ENCODE peak calls at places on chromosomes 11 and 22, in eight cellular contexts. K is left ventricle myocardium inferior; X is heart right ventricle; F is kidney epithelial cell; A is CD8-positive, alpha-beta T cell; E is cardiac muscle cell; O is CD8-positive, alpha-beta memory T cell; D is stomach. M is an unnamed sample.
A peak's percentile ranks its signal among the peaks of the same experiment; 100 is the strongest.

GRCh38 chr11:119722281-119722794 is 6.7 kb downstream of the NECTIN1 start:
- DNase-seq in K (no peak), X (no peak), F (no peak), A (no peak), E (no peak), O (no peak), D (peak; percentile 67), M (no peak)

GRCh38 chr11:80603472-80603871 is 1162.6 kb upstream of the TENM4 start:
- DNase-seq in K (no peak), X (no peak), F (no peak), A (no peak), E (no peak), O (no peak), D (no peak), M (no peak)

GRCh38 chr22:37232140-37232998 is 11.7 kb downstream of the RAC2 start:
- DNase-seq in K (no peak), X (no peak), F (no peak), A (no peak), E (no peak), O (no peak), D (no peak), M (peak; percentile 16)

GRCh38 chr11:112253605-112254242 is 6.9 kb downstream of the PLET1 start:
- DNase-seq in K (no peak), X (no peak), F (no peak), A (no peak), E (no peak), O (no peak), D (no peak), M (no peak)

GRCh38 chr11:33280402-33280801 is 23.2 kb downstream of the HIPK3 start:
- DNase-seq in K (no peak), X (no peak), F (no peak), A (no peak), E (no peak), O (no peak), D (no peak), M (no peak)

GRCh38 chr22:30238661-30239420 is 7.7 kb downstream of the LIF start:
- DNase-seq in K (peak; percentile 60), X (peak; percentile 44), F (peak; percentile 58), A (no peak), E (peak; percentile 88), O (no peak), D (no peak), M (peak; percentile 71)

GRCh38 chr22:35104491-35104890 is 38.5 kb downstream of the ISX start:
- DNase-seq in K (no peak), X (no peak), F (no peak), A (no peak), E (no peak), O (no peak), D (no peak), M (no peak)

GRCh38 chr11:88246680-88247079 is 71.4 kb upstream of the RAB38 start:
- DNase-seq in K (no peak), X (no peak), F (peak; percentile 55), A (no peak), E (peak; percentile 75), O (no peak), D (no peak), M (no peak)

GRCh38 chr11:370087-370941 is 1.0 kb downstream of the B4GALNT4 start:
- DNase-seq in K (no peak), X (no peak), F (no peak), A (no peak), E (no peak), O (no peak), D (no peak), M (no peak)

GRCh38 chr11:118438314-118438931 is 2.1 kb downstream of the KMT2A start:
- DNase-seq in K (peak; percentile 14), X (peak; percentile 17), F (peak; percentile 61), A (peak; percentile 48), E (peak; percentile 86), O (peak; percentile 41), D (no peak), M (no peak)

GRCh38 chr11:120091121-120091520 is 46.8 kb downstream of the TRIM29 start:
- DNase-seq in K (no peak), X (no peak), F (no peak), A (no peak), E (peak; percentile 13), O (no peak), D (no peak), M (no peak)

GRCh38 chr22:29049655-29050263 is 11.9 kb downstream of the C22orf31 start:
- DNase-seq in K (no peak), X (no peak), F (no peak), A (no peak), E (no peak), O (no peak), D (peak; percentile 75), M (no peak)

GRCh38 chr22:41499624-41500280 is 30.8 kb downstream of the ACO2 start:
- DNase-seq in K (no peak), X (no peak), F (no peak), A (no peak), E (no peak), O (no peak), D (no peak), M (no peak)

GRCh38 chr22:32920032-32920628 is 118.6 kb downstream of the TIMP3 start:
- DNase-seq in K (peak; percentile 55), X (peak; percentile 40), F (no peak), A (no peak), E (peak; percentile 96), O (no peak), D (no peak), M (peak; percentile 71)

GRCh38 chr11:99325807-99326206 is 305.1 kb downstream of the CNTN5 start:
- DNase-seq in K (no peak), X (no peak), F (peak; percentile 7), A (no peak), E (peak; percentile 92), O (no peak), D (no peak), M (no peak)

GRCh38 chr11:30357872-30358271 is 35.0 kb downstream of the ARL14EP start:
- DNase-seq in K (no peak), X (no peak), F (no peak), A (no peak), E (no peak), O (no peak), D (no peak), M (no peak)

GRCh38 chr11:45339754-45340519 is 53.8 kb upstream of the SYT13 start:
- DNase-seq in K (peak; percentile 95), X (peak; percentile 94), F (peak; percentile 56), A (peak; percentile 96), E (peak; percentile 96), O (peak; percentile 90), D (peak; percentile 95), M (peak; percentile 92)
- H3K4me3 ChIP-seq in K (peak overlapping the region; percentile 46), X (peak overlapping the region; percentile 15), F (no peak overlapping the region), A (peak overlapping the region; percentile 27), E (no peak overlapping the region), O (peak overlapping the region; percentile 51), D (peak overlapping the region; percentile 16), M (peak overlapping the region; percentile 37)

DNA sequence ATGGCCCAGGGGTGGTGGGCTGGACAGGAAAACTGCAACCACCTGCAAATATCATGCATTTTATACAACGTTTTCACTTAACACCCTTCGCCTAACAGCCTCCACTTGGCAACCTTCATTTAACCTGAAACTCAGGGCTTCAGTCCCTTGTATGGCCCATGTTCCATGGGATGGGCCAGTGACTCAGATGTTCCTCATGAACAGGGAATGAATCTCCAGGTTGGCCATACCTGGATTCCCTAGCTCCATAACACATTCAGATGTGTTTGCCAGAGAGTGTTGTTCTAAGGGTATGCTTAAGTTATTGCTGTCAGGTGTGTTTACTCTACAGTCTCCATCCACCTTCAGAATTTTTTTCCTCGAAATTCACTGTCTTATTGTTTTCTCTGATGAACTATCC is 316.9 kb downstream of the JRKL start:
- DNase-seq in K (no peak), X (no peak), F (no peak), A (no peak), E (no peak), O (no peak), D (no peak), M (no peak)
- H3K36me3 ChIP-seq in K (no peaks in the 10 kb centered on the region), X (no peaks in the 10 kb centered on the region), F (no peaks in the 10 kb centered on the region), A (no peaks in the 10 kb centered on the region), E (no peaks in the 10 kb centered on the region), O (no peaks in the 10 kb centered on the region), D (no peaks in the 10 kb centered on the region), M (no peaks in the 10 kb centered on the region)

GRCh38 chr11:122695076-122695620 is 39.6 kb downstream of the UBASH3B start:
- DNase-seq in K (no peak), X (no peak), F (no peak), A (no peak), E (peak; percentile 36), O (no peak), D (no peak), M (no peak)

GRCh38 chr11:122700676-122701075 is 45.2 kb downstream of the UBASH3B start:
- DNase-seq in K (no peak), X (no peak), F (no peak), A (no peak), E (no peak), O (no peak), D (no peak), M (no peak)

GRCh38 chr11:122696662-122697061 is 41.1 kb downstream of the UBASH3B start:
- DNase-seq in K (no peak), X (no peak), F (no peak), A (peak; percentile 65), E (no peak), O (peak; percentile 34), D (no peak), M (no peak)

GRCh38 chr11:122697636-122698167 is 42.2 kb downstream of the UBASH3B start:
- DNase-seq in K (no peak), X (no peak), F (peak; percentile 67), A (peak; percentile 52), E (peak; percentile 70), O (no peak), D (no peak), M (no peak)

DNA sequence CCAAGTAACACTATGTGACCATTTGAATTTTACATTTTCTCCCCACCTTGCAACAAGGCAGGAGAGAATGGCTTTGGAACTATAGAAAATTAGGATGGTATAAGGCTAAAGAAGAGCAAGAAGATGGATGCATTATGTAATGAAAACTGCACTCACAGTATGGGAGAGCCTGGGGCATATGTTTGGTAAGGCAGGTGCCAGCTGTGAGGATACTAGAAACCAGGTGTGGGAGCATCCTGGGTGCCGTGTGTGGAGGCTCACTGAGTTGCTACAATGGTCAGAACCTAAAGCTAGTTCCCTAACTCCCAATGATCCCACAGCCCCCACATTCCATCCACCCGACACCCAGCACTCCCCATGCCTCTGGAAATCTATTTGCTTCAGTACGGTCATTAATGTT is 42.9 kb downstream of the UBASH3B start:
- DNase-seq in K (no peak), X (no peak), F (no peak), A (no peak), E (no peak), O (no peak), D (no peak), M (no peak)
- H3K4me3 ChIP-seq in K (no peak overlapping the region), X (no peak overlapping the region), F (no peak overlapping the region), A (peak overlapping the region; percentile 25), E (no peak overlapping the region), O (peak overlapping the region; percentile 45), D (no peak overlapping the region), M (no peak overlapping the region)

DNA sequence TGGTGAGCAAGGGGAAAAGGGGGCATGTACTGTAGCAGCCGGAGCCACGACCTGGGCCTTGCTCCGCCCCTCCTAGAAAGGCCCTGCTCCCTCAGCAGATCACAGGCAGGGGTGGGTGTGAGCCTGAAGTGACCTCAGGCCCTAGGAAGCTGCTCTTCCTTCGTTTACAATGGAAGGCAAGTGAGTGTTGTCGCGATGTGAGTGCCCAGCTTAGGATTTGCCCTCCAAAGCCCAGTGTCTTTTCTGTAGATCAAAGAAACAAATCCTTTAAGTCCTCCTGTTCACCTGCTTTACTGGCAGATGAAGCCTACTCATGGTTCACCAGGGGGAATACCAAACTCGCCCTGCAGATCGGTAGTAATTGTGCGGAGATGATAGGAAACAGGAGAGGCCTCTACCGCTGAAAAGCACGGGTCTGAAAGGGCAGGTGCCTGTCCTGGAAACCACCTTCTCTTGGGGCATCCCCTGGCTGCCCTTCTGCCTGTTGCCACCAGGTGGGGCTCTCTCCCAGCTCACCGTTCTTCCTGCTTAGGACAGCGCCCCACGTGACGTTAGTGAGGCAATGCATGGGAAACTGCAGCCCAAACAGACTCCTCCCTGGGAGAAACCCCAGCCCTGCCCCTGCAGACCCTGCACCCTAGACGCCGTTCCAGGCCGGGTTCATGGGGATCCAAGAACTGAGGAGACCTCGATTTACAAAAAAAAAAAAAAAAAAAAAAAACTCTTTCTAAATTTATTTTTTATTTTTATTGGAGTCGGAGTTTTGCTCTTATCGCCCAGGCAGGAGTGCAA is 45.9 kb upstream of the RAB1B start:
- DNase-seq in K (peak; percentile 88), X (peak; percentile 81), F (peak; percentile 75), A (peak; percentile 93), E (peak; percentile 92), O (peak; percentile 90), D (peak; percentile 93), M (peak; percentile 93)
- H3K36me3 ChIP-seq in K (peaks cover 44% of the 10 kb centered on the region), X (peaks cover 81% of the 10 kb centered on the region), F (peaks cover 5% of the 10 kb centered on the region), A (peaks cover 52% of the 10 kb centered on the region), E (peaks cover 16% of the 10 kb centered on the region), O (peaks cover 30% of the 10 kb centered on the region), D (peaks cover 27% of the 10 kb centered on the region), M (peaks cover 44% of the 10 kb centered on the region)

M was measured in psoas muscle.